ENCODE peak calls at places on chromosomes 3 and 15, in ten cellular contexts. Z, D, U, V, E, P, B, M, K and H are unnamed samples.

GRCh38 chr15:93968773-93969172 is 262.6 kb upstream of the MCTP2 start:
- DNase-seq in Z (no peak), D (no peak), U (no peak), V (no peak), E (no peak), P (no peak), B (no peak), M (no peak), K (no peak), H (no peak)

GRCh38 chr3:113274959-113275556 is 63.7 kb downstream of the BOC start:
- DNase-seq in Z (no peak), D (no peak), U (no peak), V (no peak), E (no peak), P (no peak), B (peak), M (no peak), K (no peak), H (no peak)

GRCh38 chr3:113057117-113057516 is 66.3 kb downstream of the GTPBP8 start:
- DNase-seq in Z (no peak), D (no peak), U (no peak), V (no peak), E (no peak), P (no peak), B (no peak), M (peak), K (no peak), H (no peak)

GRCh38 chr3:42024578-42025387 is 62.9 kb upstream of the ULK4 start:
- DNase-seq in Z (no peak), D (no peak), U (no peak), V (peak), E (no peak), P (no peak), B (no peak), M (no peak), K (peak), H (no peak)

GRCh38 chr3:152471814-152472605 is 203.3 kb downstream of the MBNL1 start:
- DNase-seq in Z (peak), D (peak), U (peak), V (peak), E (peak), P (peak), B (peak), M (peak), K (no peak), H (no peak)

GRCh38 chr3:16147226-16147625 is 27.3 kb upstream of the GALNT15 start:
- DNase-seq in Z (no peak), D (peak), U (no peak), V (peak), E (peak), P (no peak), B (no peak), M (no peak), K (no peak), H (no peak)

GRCh38 chr3:56790016-56790950 is 11.5 kb downstream of the ARHGEF3 start:
- DNase-seq in Z (no peak), D (no peak), U (no peak), V (no peak), E (no peak), P (no peak), B (no peak), M (no peak), K (no peak), H (no peak)

GRCh38 chr3:46892285-46893145 is 15.0 kb downstream of the PTH1R start:
- DNase-seq in Z (peak), D (peak), U (peak), V (no peak), E (peak), P (peak), B (peak), M (no peak), K (peak), H (no peak)